ENCODE peak calls at places on chromosomes 3 and 15, in eight cellular contexts. U is RWPE1, B is tibial nerve, D is mesenchymal stem cell, M is astrocyte, I is heart left ventricle, V is cardiac muscle cell, E is HL-60. Q is an unnamed sample.

GRCh38 chr3:134008630-134009156 is 21.0 kb downstream of the SLCO2A1 start:
- DNase-seq in B (no peak), I (no peak), V (peak; percentile 75), D (peak; percentile 48), E (no peak), M (peak; percentile 98), U (peak; percentile 45), Q (no peak)

GRCh38 chr3:46889381-46890110 is 12.0 kb downstream of the PTH1R start:
- DNase-seq in E (no peak), M (no peak), U (no peak), I (no peak), V (peak; percentile 55), B (no peak), D (no peak), Q (peak; percentile 67)

GRCh38 chr3:179716226-179716625 is 63.4 kb downstream of the USP13 start:
- DNase-seq in B (no peak), E (no peak), V (no peak), U (no peak), D (no peak), I (no peak), M (no peak), Q (no peak)

GRCh38 chr3:52834871-52835501 is at the start of gene MUSTN1:
- DNase-seq in D (peak; percentile 24), E (no peak), I (no peak), V (peak; percentile 38), M (no peak), B (peak; percentile 51), U (no peak), Q (no peak)

GRCh38 chr3:176796371-176796770 is 400.9 kb downstream of the TBL1XR1 start:
- DNase-seq in B (no peak), U (no peak), I (no peak), V (peak; percentile 21), M (peak; percentile 73), D (peak; percentile 60), E (no peak), Q (no peak)

GRCh38 chr3:160003520-160004128 is 15.0 kb downstream of the IL12A start:
- DNase-seq in M (peak; percentile 13), V (peak; percentile 67), U (peak; percentile 55), B (peak; percentile 18), D (peak; percentile 53), I (peak; percentile 51), E (peak; percentile 45), Q (peak; percentile 65)

GRCh38 chr3:134079111-134079531 is 49.4 kb upstream of the SLCO2A1 start:
- DNase-seq in B (no peak), E (no peak), M (no peak), V (peak; percentile 44), I (no peak), D (no peak), U (no peak), Q (no peak)

GRCh38 chr3:126510323-126510910 is 7.2 kb downstream of the UROC1 start:
- DNase-seq in I (no peak), D (no peak), V (no peak), M (no peak), B (no peak), E (no peak), U (no peak), Q (no peak)

GRCh38 chr3:49500408-49501257 is 30.6 kb downstream of the DAG1 start:
- DNase-seq in U (peak; percentile 79), M (peak; percentile 99), V (peak; percentile 96), E (peak; percentile 48), B (no peak), D (peak; percentile 96), I (peak; percentile 63), Q (peak; percentile 42)

GRCh38 chr15:70125605-70126004 is 27.9 kb upstream of the TLE3 start:
- DNase-seq in B (no peak), V (no peak), D (no peak), M (no peak), E (no peak), U (no peak), I (no peak), Q (no peak)

GRCh38 chr3:8492744-8493511 is 8.7 kb upstream of the LMCD1 start:
- DNase-seq in U (no peak), V (no peak), I (no peak), B (no peak), M (peak; percentile 69), D (peak; percentile 47), E (no peak), Q (no peak)

GRCh38 chr15:95459288-95459687 is 871.2 kb upstream of the NR2F2 start:
- DNase-seq in U (no peak), D (peak; percentile 18), B (no peak), E (no peak), M (no peak), V (peak; percentile 53), I (no peak), Q (peak; percentile 64)

GRCh38 chr3:111735271-111735758 is 123.8 kb upstream of the PHLDB2 start:
- DNase-seq in B (no peak), M (peak; percentile 100), D (peak; percentile 88), I (no peak), E (no peak), V (peak; percentile 86), U (peak; percentile 76), Q (peak; percentile 45)

GRCh38 chr3:57556459-57557087 is 499 bp downstream of the PDE12 start:
- DNase-seq in B (no peak), M (peak; percentile 26), E (peak; percentile 25), U (no peak), D (no peak), I (no peak), V (peak; percentile 43), Q (peak; percentile 2)

GRCh38 chr3:155963557-155963956 is 93.1 kb downstream of the GMPS start:
- DNase-seq in B (no peak), I (no peak), M (peak; percentile 61), U (no peak), V (peak; percentile 39), D (no peak), E (no peak), Q (no peak)
- H3K27ac ChIP-seq in B (no peak overlapping the region), I (no peak overlapping the region), M (peak overlapping the region; percentile 37), U (no peak overlapping the region), V (no peak overlapping the region), D (peak overlapping the region; percentile 54), E (no peak overlapping the region), Q (no peak overlapping the region)

DNA sequence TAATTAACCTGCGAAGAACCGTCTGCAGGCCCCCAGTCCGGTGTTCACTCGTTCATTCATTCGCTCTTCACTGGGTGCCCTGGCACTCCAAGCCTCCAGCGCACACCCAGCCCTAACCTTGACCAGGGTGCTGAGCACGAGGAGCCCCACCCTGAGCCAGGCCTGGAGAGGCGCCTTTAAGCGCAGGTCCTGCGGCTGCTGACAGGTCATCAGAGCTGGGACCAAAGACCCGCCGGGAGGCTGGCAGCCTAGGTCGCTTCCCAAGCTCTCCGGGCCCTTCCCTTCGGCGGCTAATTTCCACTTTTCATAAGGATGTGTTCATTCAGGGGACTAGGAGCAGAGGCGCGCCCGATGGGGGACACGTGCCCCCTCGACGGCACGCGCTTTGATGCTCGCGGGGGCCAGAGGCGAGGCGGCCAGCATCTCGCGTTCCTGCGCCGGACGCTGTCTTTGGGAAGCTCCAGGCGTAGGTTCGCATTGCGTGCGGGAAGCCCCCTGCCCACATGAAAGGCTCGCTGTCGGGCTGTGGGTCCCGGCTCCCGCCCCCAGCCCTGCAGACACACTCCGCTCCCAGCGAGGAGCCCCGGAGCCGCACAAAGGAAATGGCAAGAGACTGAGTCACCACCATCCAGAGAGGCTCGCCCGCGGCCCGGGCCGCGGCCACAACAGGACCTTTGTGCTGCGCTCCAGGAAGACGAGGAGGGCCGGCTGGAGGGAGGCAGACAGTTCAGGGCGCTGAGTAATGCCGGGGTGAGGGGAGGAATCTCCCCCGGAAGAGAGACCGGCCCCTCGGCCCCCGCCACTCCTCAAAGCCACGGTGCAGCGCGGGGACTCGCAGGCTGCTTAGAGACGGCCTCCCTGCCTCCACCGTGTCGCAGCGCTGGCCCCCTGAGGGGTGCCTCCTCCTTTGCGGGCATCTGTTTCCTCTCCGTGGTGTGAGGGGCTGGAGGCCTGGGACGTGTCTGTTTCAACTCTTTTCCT is 266.4 kb upstream of the HES1 start:
- DNase-seq in V (peak; percentile 81), B (no peak), D (peak; percentile 96), M (peak; percentile 91), E (peak; percentile 21), I (peak; percentile 57), U (peak; percentile 86), Q (no peak)
- H3K27ac ChIP-seq in V (no peak overlapping the region), B (peak overlapping the region; percentile 84), D (peak overlapping the region; percentile 20), M (peak overlapping the region; percentile 64), E (no peak overlapping the region), I (no peak overlapping the region), U (peak overlapping the region; percentile 86), Q (no peak overlapping the region)

GRCh38 chr15:25185791-25186190 is 231.0 kb downstream of the SNRPN start:
- DNase-seq in D (no peak), V (no peak), U (no peak), E (no peak), M (no peak), B (no peak), I (no peak), Q (no peak)
- H3K27ac ChIP-seq in D (no peak overlapping the region), V (no peak overlapping the region), U (no peak overlapping the region), E (no peak overlapping the region), M (no peak overlapping the region), B (no peak overlapping the region), I (no peak overlapping the region), Q (no peak overlapping the region)

GRCh38 chr15:67091073-67091965 is 25.9 kb downstream of the SMAD3 start:
- DNase-seq in V (peak; percentile 94), D (peak; percentile 98), M (peak; percentile 99), U (peak; percentile 95), I (peak; percentile 79), B (no peak), E (peak; percentile 88), Q (no peak)
- H3K27ac ChIP-seq in V (peak overlapping the region; percentile 89), D (no peak overlapping the region), M (peak overlapping the region; percentile 70), U (peak overlapping the region; percentile 71), I (peak overlapping the region; percentile 5), B (no peak overlapping the region), E (peak overlapping the region; percentile 78), Q (no peak overlapping the region)

DNA sequence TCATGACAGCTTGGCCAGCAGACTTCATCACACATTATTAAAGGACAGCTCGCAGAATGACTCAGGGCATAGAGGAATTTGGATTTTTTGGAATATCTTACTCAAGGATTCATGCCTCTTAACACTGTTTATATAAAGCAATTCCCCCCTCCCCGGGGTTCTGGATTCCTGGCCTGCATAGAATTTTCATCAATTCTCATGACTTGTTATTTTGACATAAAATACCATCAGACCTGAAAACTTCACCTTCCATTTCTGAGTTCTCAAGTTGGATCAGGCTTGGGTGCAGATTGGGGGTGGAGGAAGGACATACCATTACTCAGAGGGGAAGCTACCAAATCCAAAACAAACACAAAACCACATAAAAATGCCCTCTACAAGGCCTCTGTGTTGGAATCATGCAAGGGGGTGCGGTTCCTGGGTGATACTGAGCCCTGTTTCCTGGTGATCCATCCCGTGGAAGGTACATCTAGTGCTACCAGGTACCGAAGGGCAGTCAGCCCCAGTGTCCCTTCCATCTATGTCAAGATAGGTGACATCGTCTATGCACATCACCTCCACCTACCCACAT is 95.3 kb downstream of the DAPK2 start:
- DNase-seq in E (no peak), B (no peak), M (peak; percentile 94), U (peak; percentile 51), I (no peak), V (peak; percentile 50), D (peak; percentile 60), Q (no peak)
- H3K27ac ChIP-seq in E (no peak overlapping the region), B (peak overlapping the region; percentile 52), M (peak overlapping the region; percentile 22), U (no peak overlapping the region), I (no peak overlapping the region), V (no peak overlapping the region), D (no peak overlapping the region), Q (no peak overlapping the region)

GRCh38 chr15:75049392-75049791 is 26.0 kb downstream of the PPCDC start:
- DNase-seq in B (no peak), I (peak; percentile 80), E (no peak), V (peak; percentile 74), D (no peak), U (no peak), M (no peak), Q (peak; percentile 70)
- H3K27ac ChIP-seq in B (no peak overlapping the region), I (peak overlapping the region; percentile 87), E (no peak overlapping the region), V (no peak overlapping the region), D (no peak overlapping the region), U (no peak overlapping the region), M (no peak overlapping the region), Q (no peak overlapping the region)